ENCODE peak calls at places on chromosomes 2 and 18, in five cellular contexts. O, T, D, C and X are unnamed samples.

GRCh38 chr2:207296265-207296948 is 130.7 kb upstream of the KLF7 start:
- DNase-seq in D (no peak), T (no peak), O (no peak), C (no peak), X (no peak)

GRCh38 chr18:23838801-23839366 is 149.6 kb downstream of the LAMA3 start:
- DNase-seq in D (no peak), O (no peak), C (no peak), T (no peak), X (no peak)

GRCh38 chr2:240229005-240229404 is 88.5 kb upstream of the OTOS start:
- DNase-seq in D (no peak), T (no peak), O (no peak), C (no peak), X (no peak)

GRCh38 chr2:60104514-60105501 is 448.6 kb downstream of the BCL11A start:
- DNase-seq in D (no peak), C (no peak), T (no peak), O (no peak), X (no peak)

GRCh38 chr18:22060361-22060760 is 109.0 kb upstream of the GATA6 start:
- DNase-seq in T (no peak), C (no peak), D (no peak), O (no peak), X (no peak)

GRCh38 chr2:22043784-22044183 is 920.0 kb downstream of the TDRD15 start:
- DNase-seq in O (no peak), C (no peak), T (no peak), D (no peak), X (no peak)

GRCh38 chr2:106277426-106277825 is 83.3 kb upstream of the UXS1 start:
- DNase-seq in D (no peak), O (no peak), C (no peak), T (no peak), X (no peak)

GRCh38 chr2:105055613-105056012 is 17.7 kb downstream of the MRPS9 start:
- DNase-seq in D (no peak), O (no peak), C (no peak), T (no peak), X (no peak)

GRCh38 chr2:238701066-238701906 is 146.6 kb upstream of the TWIST2 start:
- DNase-seq in O (no peak), C (no peak), T (no peak), D (no peak), X (no peak)

GRCh38 chr2:68171684-68172083 is 14.0 kb downstream of the PNO1 start:
- DNase-seq in O (no peak), C (no peak), T (no peak), D (no peak), X (no peak)
- TF ChIP-seq POLR2AphosphoS5 in O (no peak), C (no peak), T (no peak), D (no peak), X (no peak)

GRCh38 chr2:233063976-233064411 is 3.9 kb downstream of the INPP5D start:
- DNase-seq in T (no peak), C (no peak), O (no peak), D (no peak), X (no peak)
- H3K4me3 ChIP-seq in T (no peak overlapping the region), C (no peak overlapping the region), O (no peak overlapping the region), D (no peak overlapping the region), X (no peak overlapping the region)

DNA sequence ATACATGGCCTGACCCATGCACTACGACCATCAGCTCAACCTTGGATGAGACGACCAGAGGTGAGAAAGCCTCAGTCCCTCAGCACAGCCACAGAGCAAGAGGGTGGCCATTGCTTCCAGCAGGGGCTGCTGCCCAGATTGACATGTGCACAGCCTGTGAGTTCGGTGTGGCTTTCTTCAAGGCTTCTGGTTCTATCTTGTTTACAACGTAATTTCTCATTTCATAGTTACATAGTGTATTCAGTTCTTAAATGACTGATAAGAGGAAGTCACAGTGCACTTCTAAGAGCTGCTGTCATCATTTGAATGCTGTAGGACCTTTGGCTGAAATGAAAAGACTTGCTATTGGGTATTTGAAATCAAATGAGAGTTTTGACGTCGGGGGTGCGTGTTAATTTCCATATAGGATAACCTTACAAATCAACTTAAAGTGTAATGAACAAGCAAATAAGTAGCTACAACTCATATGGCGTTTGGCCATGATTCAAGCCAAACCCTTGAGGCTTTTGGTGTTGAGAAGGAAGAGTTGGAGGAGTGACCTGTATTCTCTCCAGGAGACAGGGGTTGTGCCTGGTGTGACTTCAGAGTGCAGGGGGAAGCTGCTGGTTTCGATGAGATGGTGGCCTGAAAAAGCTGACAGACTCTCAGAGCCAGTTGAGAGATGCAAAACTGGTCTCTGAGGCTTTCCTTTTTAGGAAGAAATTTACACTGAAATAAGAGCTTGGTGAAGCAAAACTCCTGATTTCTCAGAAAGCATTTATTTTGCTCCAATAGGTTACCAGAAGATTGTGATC is 51.0 kb downstream of the TSHZ1 start:
- DNase-seq in T (no peak), O (no peak), D (no peak), C (no peak), X (no peak)
- TF ChIP-seq POLR2A in T (no peak), O (no peak), D (no peak), C (no peak), X (no peak)

DNA sequence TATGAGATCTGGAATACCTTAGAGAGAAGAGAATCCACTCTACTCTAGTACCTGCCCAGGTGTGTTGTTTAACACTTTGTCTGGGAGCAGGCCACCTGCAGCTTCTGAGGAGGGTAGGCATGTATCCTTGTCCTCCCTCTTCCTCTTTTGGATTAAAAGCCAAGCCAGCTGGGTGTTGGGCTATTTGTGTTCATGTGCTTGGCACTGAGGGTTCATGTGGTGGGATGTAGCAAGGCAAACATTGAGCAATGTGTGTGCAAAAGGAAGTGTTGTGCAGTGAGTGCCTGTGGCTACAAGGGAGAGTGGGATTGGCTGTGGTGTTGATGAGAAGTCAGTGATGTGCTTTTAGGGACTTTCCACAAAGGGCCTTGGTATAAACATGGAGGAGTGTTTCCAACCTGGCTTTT is 23.0 kb downstream of the TTLL4 start:
- DNase-seq in T (peak; percentile 12), C (no peak), O (no peak), D (no peak), X (no peak)
- TF ChIP-seq POLR2AphosphoS5 in T (no peak), C (no peak), O (no peak), D (peak; percentile 97), X (no peak)

DNA sequence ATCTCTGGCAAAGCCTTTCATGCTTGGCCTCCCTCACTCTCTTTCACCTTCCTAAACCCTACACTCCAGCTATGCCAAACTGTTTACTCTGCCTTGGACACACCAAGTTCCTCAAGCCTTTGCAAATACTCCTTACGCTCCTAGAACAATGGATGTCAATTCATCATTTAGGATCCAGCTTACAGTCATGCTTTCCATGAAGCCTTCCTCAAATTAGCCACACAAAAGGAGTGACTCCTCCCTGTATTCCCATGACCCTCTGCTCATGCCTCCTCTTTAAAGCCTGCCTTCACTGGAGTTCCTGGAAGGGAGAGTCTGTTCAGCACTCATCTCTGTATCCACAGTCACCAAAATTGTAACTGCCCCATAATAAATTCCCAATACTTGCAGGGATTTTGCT is 736 bp upstream of the EHD3 start:
- DNase-seq in D (no peak), T (no peak), C (no peak), O (no peak), X (no peak)
- H3K4me3 ChIP-seq in D (peak overlapping the region; percentile 79), T (no peak overlapping the region), C (no peak overlapping the region), O (no peak overlapping the region), X (no peak overlapping the region)

GRCh38 chr2:232541961-232542714 is 2.6 kb downstream of the CHRNG start:
- DNase-seq in C (peak; percentile 20), D (no peak), O (no peak), T (no peak), X (no peak)
- TF ChIP-seq POLR2A in C (no peak), D (no peak), O (no peak), T (no peak), X (no peak)

DNA sequence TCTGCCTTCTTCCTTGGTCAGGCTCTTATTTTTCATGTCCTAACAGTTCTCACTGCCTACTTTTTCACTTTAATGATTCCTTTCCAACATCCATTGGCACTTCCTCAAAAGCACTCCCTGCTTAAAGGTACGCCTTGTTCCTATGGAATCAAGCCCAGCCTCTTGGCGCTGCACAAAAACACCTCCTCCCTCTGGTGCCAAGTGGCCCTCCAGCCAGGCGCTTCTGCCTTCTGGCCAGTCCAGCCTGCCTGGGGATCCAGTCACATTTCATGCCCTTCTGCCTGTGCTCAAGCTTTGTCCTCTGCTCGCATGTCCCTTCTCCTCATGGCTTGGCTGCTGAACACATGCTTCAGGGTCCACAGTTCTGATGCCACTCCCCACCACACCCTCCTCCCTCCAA is 6.3 kb downstream of the TPRKB start:
- DNase-seq in O (no peak), T (no peak), C (no peak), D (no peak), X (peak; percentile 88)
- TF ChIP-seq POLR2AphosphoS5 in O (no peak), T (no peak), C (no peak), D (no peak), X (peak; percentile 94)

DNA sequence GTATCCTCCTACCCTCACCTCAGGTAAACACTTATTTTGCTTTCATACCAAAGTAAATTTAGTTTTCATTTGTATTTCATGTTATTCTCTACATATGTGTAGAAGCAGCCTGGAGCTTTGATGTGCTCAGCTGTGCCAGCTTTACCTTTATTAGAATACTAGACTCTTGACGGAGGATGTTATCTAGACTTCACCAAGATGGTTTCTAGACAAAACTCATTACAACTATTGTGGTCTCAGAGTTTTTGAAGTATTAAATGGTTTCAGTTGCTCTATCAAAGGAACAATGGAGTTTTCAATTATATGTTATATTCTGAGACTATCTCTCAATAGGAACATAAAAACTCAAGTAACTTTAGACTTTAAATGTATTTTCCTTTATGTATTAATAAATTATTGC is 5.0 kb upstream of the IL18RAP start:
- DNase-seq in T (no peak), C (no peak), D (no peak), O (no peak), X (no peak)
- H3K4me3 ChIP-seq in T (no peak overlapping the region), C (no peak overlapping the region), D (no peak overlapping the region), O (no peak overlapping the region), X (no peak overlapping the region)